ENCODE peak calls at places on chromosomes 2 and 18, in ten cellular contexts. One of them, this sample, is unnamed. For H3K4me1, the result is how much of the 10 kb centered on the place peaks cover.

GRCh38 chr2:30565860-30566358 is 118.9 kb downstream of the LCLAT1 start:
- DNase-seq in ovary: peak
- DNase-seq in sigmoid colon: no peak
- DNase-seq in upper lobe of left lung: no peak
- DNase-seq in K562: no peak
- DNase-seq in A549: no peak
- DNase-seq in transverse colon: no peak
- DNase-seq in tibial nerve: peak
- DNase-seq in SK-N-SH: no peak
- DNase-seq in H1: no peak
- DNase-seq in this sample: no peak

GRCh38 chr2:106886916-106887758 is 1.2 kb upstream of the ST6GAL2 start:
- DNase-seq in ovary: peak
- DNase-seq in sigmoid colon: no peak
- DNase-seq in upper lobe of left lung: peak
- DNase-seq in K562: no peak
- DNase-seq in A549: peak
- DNase-seq in transverse colon: peak
- DNase-seq in tibial nerve: no peak
- DNase-seq in SK-N-SH: peak
- DNase-seq in H1: peak
- DNase-seq in this sample: peak

GRCh38 chr18:3111523-3112240 is 98.7 kb upstream of the LPIN2 start:
- DNase-seq in ovary: no peak
- DNase-seq in sigmoid colon: no peak
- DNase-seq in upper lobe of left lung: no peak
- DNase-seq in K562: no peak
- DNase-seq in A549: no peak
- DNase-seq in transverse colon: no peak
- DNase-seq in tibial nerve: no peak
- DNase-seq in SK-N-SH: no peak
- DNase-seq in H1: no peak
- DNase-seq in this sample: no peak

GRCh38 chr18:27394687-27395086 is 209.6 kb upstream of the CHST9 start:
- DNase-seq in ovary: no peak
- DNase-seq in sigmoid colon: no peak
- DNase-seq in upper lobe of left lung: no peak
- DNase-seq in K562: no peak
- DNase-seq in A549: no peak
- DNase-seq in transverse colon: no peak
- DNase-seq in tibial nerve: no peak
- DNase-seq in SK-N-SH: no peak
- DNase-seq in H1: no peak
- DNase-seq in this sample: no peak

GRCh38 chr2:74181739-74182138 is 3.1 kb upstream of the MOB1A start:
- DNase-seq in ovary: no peak
- DNase-seq in sigmoid colon: peak
- DNase-seq in upper lobe of left lung: no peak
- DNase-seq in K562: peak
- DNase-seq in A549: no peak
- DNase-seq in transverse colon: peak
- DNase-seq in tibial nerve: peak
- DNase-seq in SK-N-SH: peak
- DNase-seq in H1: no peak
- DNase-seq in this sample: no peak

GRCh38 chr2:25266399-25266798 is 75.3 kb downstream of the DNMT3A start:
- DNase-seq in ovary: no peak
- DNase-seq in sigmoid colon: no peak
- DNase-seq in upper lobe of left lung: no peak
- DNase-seq in K562: no peak
- DNase-seq in A549: no peak
- DNase-seq in transverse colon: no peak
- DNase-seq in tibial nerve: no peak
- DNase-seq in SK-N-SH: no peak
- DNase-seq in H1: no peak
- DNase-seq in this sample: no peak

GRCh38 chr2:122421777-122422176 is 666.3 kb downstream of the TSN start:
- DNase-seq in ovary: no peak
- DNase-seq in sigmoid colon: no peak
- DNase-seq in upper lobe of left lung: no peak
- DNase-seq in K562: no peak
- DNase-seq in A549: no peak
- DNase-seq in transverse colon: no peak
- DNase-seq in tibial nerve: no peak
- DNase-seq in SK-N-SH: no peak
- DNase-seq in H1: no peak
- DNase-seq in this sample: no peak

GRCh38 chr18:4207383-4207782 is 247.7 kb downstream of the DLGAP1 start:
- DNase-seq in ovary: no peak
- DNase-seq in sigmoid colon: no peak
- DNase-seq in upper lobe of left lung: no peak
- DNase-seq in K562: no peak
- DNase-seq in A549: no peak
- DNase-seq in transverse colon: no peak
- DNase-seq in tibial nerve: no peak
- DNase-seq in SK-N-SH: no peak
- DNase-seq in H1: peak
- DNase-seq in this sample: no peak

GRCh38 chr2:67600946-67601345 is 203.8 kb downstream of the ETAA1 start:
- DNase-seq in ovary: no peak
- DNase-seq in sigmoid colon: no peak
- DNase-seq in upper lobe of left lung: no peak
- DNase-seq in K562: no peak
- DNase-seq in A549: no peak
- DNase-seq in transverse colon: no peak
- DNase-seq in tibial nerve: no peak
- DNase-seq in SK-N-SH: no peak
- DNase-seq in H1: no peak
- DNase-seq in this sample: no peak

GRCh38 chr2:184114439-184114838 is 483.9 kb upstream of the ZNF804A start:
- DNase-seq in ovary: no peak
- DNase-seq in sigmoid colon: no peak
- DNase-seq in upper lobe of left lung: no peak
- DNase-seq in K562: no peak
- DNase-seq in A549: no peak
- DNase-seq in transverse colon: no peak
- DNase-seq in tibial nerve: no peak
- DNase-seq in SK-N-SH: no peak
- DNase-seq in H1: no peak
- DNase-seq in this sample: no peak

GRCh38 chr18:2183432-2183831 is 387.9 kb downstream of the METTL4 start:
- DNase-seq in ovary: no peak
- DNase-seq in sigmoid colon: no peak
- DNase-seq in upper lobe of left lung: no peak
- DNase-seq in K562: no peak
- DNase-seq in A549: no peak
- DNase-seq in transverse colon: no peak
- DNase-seq in tibial nerve: no peak
- DNase-seq in SK-N-SH: no peak
- DNase-seq in H1: no peak
- DNase-seq in this sample: no peak

DNA sequence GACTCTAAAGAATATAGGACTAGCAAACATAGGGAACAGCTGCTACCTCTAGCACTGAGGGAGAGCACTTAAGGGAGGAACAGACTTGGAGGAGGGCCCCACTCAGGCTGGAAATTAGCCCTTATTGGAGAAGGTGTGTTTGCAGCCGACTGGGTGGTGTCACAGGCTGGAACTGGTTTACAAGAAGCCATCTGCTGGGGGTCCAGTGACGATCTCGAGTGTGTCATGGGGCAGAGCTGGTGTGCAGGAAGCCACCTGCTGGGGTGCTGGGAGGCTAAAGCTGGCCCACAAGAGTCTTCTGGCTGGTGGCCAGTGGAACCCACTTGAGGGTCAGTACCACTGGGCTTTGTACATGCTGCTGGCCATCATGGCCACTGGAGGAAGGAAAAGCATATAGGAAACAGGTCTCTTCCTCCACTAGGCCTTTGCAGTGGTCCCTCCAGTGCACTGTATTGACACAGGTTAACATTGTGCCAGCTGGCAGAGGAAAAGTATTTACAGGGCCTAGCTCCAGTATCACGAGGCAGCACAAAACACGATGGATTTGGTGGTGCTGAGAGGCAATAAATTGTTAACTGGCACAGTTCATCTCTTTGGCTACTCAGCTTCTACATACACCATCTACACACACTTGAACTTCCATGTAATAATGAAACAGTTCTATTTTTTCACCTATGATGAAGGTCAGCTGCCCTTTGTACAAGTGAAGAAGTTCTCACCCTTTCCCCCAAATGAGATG is 43.6 kb downstream of the MAP3K20 start:
- DNase-seq in ovary: peak
- DNase-seq in sigmoid colon: peak
- DNase-seq in upper lobe of left lung: no peak
- DNase-seq in K562: no peak
- DNase-seq in A549: no peak
- DNase-seq in transverse colon: peak
- DNase-seq in tibial nerve: no peak
- DNase-seq in SK-N-SH: no peak
- DNase-seq in H1: no peak
- DNase-seq in this sample: no peak
- TF ChIP-seq EP300 in ovary: no peak
- TF ChIP-seq EP300 in sigmoid colon: no peak
- TF ChIP-seq EP300 in upper lobe of left lung: no peak
- TF ChIP-seq EP300 in K562: no peak
- TF ChIP-seq EP300 in A549: no peak
- TF ChIP-seq EP300 in transverse colon: no peak
- TF ChIP-seq EP300 in tibial nerve: no peak
- TF ChIP-seq EP300 in SK-N-SH: no peak
- TF ChIP-seq EP300 in H1: no peak
- TF ChIP-seq EP300 in this sample: no peak

GRCh38 chr2:37773354-37773753 is 101.9 kb upstream of the CDC42EP3 start:
- DNase-seq in ovary: no peak
- DNase-seq in sigmoid colon: no peak
- DNase-seq in upper lobe of left lung: no peak
- DNase-seq in K562: no peak
- DNase-seq in A549: no peak
- DNase-seq in transverse colon: no peak
- DNase-seq in tibial nerve: no peak
- DNase-seq in SK-N-SH: no peak
- DNase-seq in H1: no peak
- DNase-seq in this sample: no peak
- H3K4me1 ChIP-seq in ovary: under half
- H3K4me1 ChIP-seq in sigmoid colon: half or more
- H3K4me1 ChIP-seq in upper lobe of left lung: under half
- H3K4me1 ChIP-seq in K562: under half
- H3K4me1 ChIP-seq in A549: half or more
- H3K4me1 ChIP-seq in transverse colon: under half
- H3K4me1 ChIP-seq in tibial nerve: under half
- H3K4me1 ChIP-seq in SK-N-SH: under half
- H3K4me1 ChIP-seq in H1: under half
- H3K4me1 ChIP-seq in this sample: under half

GRCh38 chr2:6822394-6822793 is 43.3 kb downstream of the CMPK2 start:
- DNase-seq in ovary: no peak
- DNase-seq in sigmoid colon: no peak
- DNase-seq in upper lobe of left lung: no peak
- DNase-seq in K562: no peak
- DNase-seq in A549: no peak
- DNase-seq in transverse colon: no peak
- DNase-seq in tibial nerve: no peak
- DNase-seq in SK-N-SH: no peak
- DNase-seq in H1: no peak
- DNase-seq in this sample: no peak

GRCh38 chr2:6820236-6820635 is 45.5 kb downstream of the CMPK2 start:
- DNase-seq in ovary: no peak
- DNase-seq in sigmoid colon: no peak
- DNase-seq in upper lobe of left lung: no peak
- DNase-seq in K562: no peak
- DNase-seq in A549: no peak
- DNase-seq in transverse colon: no peak
- DNase-seq in tibial nerve: no peak
- DNase-seq in SK-N-SH: no peak
- DNase-seq in H1: no peak
- DNase-seq in this sample: no peak

GRCh38 chr2:6820903-6821584 is 44.7 kb downstream of the CMPK2 start:
- DNase-seq in ovary: no peak
- DNase-seq in sigmoid colon: no peak
- DNase-seq in upper lobe of left lung: peak
- DNase-seq in K562: no peak
- DNase-seq in A549: no peak
- DNase-seq in transverse colon: no peak
- DNase-seq in tibial nerve: no peak
- DNase-seq in SK-N-SH: no peak
- DNase-seq in H1: no peak
- DNase-seq in this sample: no peak

GRCh38 chr2:6824962-6825361 is 40.7 kb downstream of the CMPK2 start:
- DNase-seq in ovary: no peak
- DNase-seq in sigmoid colon: peak
- DNase-seq in upper lobe of left lung: no peak
- DNase-seq in K562: no peak
- DNase-seq in A549: no peak
- DNase-seq in transverse colon: no peak
- DNase-seq in tibial nerve: peak
- DNase-seq in SK-N-SH: peak
- DNase-seq in H1: no peak
- DNase-seq in this sample: no peak

DNA sequence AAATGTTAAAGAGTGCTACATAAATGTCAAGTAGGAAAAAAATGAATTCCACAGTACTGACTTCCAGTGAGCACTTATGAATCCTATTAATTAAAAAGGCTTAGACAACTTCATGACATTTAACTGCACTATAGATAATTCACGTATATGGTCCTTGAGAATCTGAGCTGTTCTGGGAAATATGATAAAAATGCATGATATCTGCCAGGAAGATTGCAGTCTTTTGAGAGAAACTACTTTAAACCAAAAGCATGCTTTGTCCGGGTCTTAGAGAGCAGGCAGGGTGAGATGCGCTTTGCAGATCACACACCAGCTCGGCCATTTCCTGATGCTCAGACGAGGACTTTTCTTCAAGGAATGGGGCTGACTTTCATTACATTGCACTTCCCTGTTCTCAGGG is 42.6 kb downstream of the CMPK2 start:
- DNase-seq in ovary: no peak
- DNase-seq in sigmoid colon: no peak
- DNase-seq in upper lobe of left lung: no peak
- DNase-seq in K562: no peak
- DNase-seq in A549: no peak
- DNase-seq in transverse colon: no peak
- DNase-seq in tibial nerve: no peak
- DNase-seq in SK-N-SH: no peak
- DNase-seq in H1: no peak
- DNase-seq in this sample: no peak
- H3K27ac ChIP-seq in ovary: no peak
- H3K27ac ChIP-seq in sigmoid colon: no peak
- H3K27ac ChIP-seq in upper lobe of left lung: no peak
- H3K27ac ChIP-seq in K562: no peak
- H3K27ac ChIP-seq in A549: no peak
- H3K27ac ChIP-seq in transverse colon: no peak
- H3K27ac ChIP-seq in tibial nerve: no peak
- H3K27ac ChIP-seq in SK-N-SH: no peak
- H3K27ac ChIP-seq in H1: no peak
- H3K27ac ChIP-seq in this sample: no peak

DNA sequence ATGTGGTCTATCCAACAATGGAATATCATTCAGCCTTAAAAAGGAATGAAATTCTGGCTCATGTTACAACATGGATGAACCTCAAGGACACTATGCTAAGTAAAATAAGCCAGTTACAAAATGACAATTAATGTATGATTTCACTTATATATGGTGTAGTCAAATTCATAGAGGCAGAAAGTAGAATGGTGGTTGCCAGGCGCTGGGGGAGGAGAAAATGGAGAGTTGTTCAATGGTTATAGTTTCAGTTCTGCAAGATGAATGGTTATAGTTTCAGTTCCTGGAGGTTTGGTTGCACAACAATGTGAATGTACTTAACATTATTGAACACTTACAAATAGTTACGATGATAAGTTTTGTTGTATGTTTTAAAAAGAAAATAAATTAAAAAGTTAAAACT is 79.2 kb upstream of the IL1R2 start:
- DNase-seq in ovary: no peak
- DNase-seq in sigmoid colon: no peak
- DNase-seq in upper lobe of left lung: no peak
- DNase-seq in K562: no peak
- DNase-seq in A549: no peak
- DNase-seq in transverse colon: no peak
- DNase-seq in tibial nerve: peak
- DNase-seq in SK-N-SH: no peak
- DNase-seq in H1: no peak
- DNase-seq in this sample: no peak
- TF ChIP-seq EP300 in ovary: no peak
- TF ChIP-seq EP300 in sigmoid colon: no peak
- TF ChIP-seq EP300 in upper lobe of left lung: no peak
- TF ChIP-seq EP300 in K562: no peak
- TF ChIP-seq EP300 in A549: no peak
- TF ChIP-seq EP300 in transverse colon: no peak
- TF ChIP-seq EP300 in tibial nerve: no peak
- TF ChIP-seq EP300 in SK-N-SH: no peak
- TF ChIP-seq EP300 in H1: no peak
- TF ChIP-seq EP300 in this sample: no peak

This sample was measured in stomach.